ENCODE peak calls at places on chromosomes 3 and 15, in eight cellular contexts. U is cardiac muscle cell, E is right lobe of liver, S is body of pancreas, Z is hepatocyte, Q is brain microvascular endothelial cell, O is lung, I is H1. Y is an unnamed sample.

GRCh38 chr3:21718943-21719591 is 31.9 kb downstream of the ZNF385D start:
- DNase-seq in Q (no peak), E (no peak), I (no peak), U (no peak), Z (no peak), S (no peak), O (no peak), Y (no peak)

GRCh38 chr3:155744091-155744625 is 713 bp downstream of the PLCH1 start:
- DNase-seq in O (peak; percentile 74), I (peak; percentile 96), S (peak; percentile 70), U (peak; percentile 27), Q (no peak), E (peak; percentile 60), Z (peak; percentile 81), Y (peak; percentile 43)

GRCh38 chr15:34358367-34358766 is 8.6 kb downstream of the LPCAT4 start:
- DNase-seq in S (no peak), Z (no peak), O (no peak), E (no peak), Q (no peak), U (no peak), I (no peak), Y (peak; percentile 43)

GRCh38 chr3:10010546-10011465 is 15.4 kb upstream of the FANCD2 start:
- DNase-seq in E (peak; percentile 99), O (peak; percentile 97), Z (peak; percentile 98), I (peak; percentile 98), Q (peak; percentile 93), S (peak; percentile 98), U (peak; percentile 95), Y (peak; percentile 88)

GRCh38 chr15:58081446-58081845 is 15.9 kb upstream of the ALDH1A2 start:
- DNase-seq in Z (no peak), S (no peak), I (no peak), E (no peak), O (no peak), Q (no peak), U (peak; percentile 1), Y (no peak)

GRCh38 chr3:77815467-77815866 is 775.6 kb downstream of the ROBO2 start:
- DNase-seq in U (no peak), I (peak; percentile 46), O (no peak), S (no peak), Z (no peak), E (no peak), Q (no peak), Y (no peak)

GRCh38 chr3:31775383-31775782 is 205.7 kb downstream of the OSBPL10 start:
- DNase-seq in I (peak; percentile 26), U (no peak), E (no peak), Z (no peak), O (no peak), S (no peak), Q (no peak), Y (no peak)

GRCh38 chr3:57981483-57982087 is 26.6 kb upstream of the FLNB start:
- DNase-seq in O (no peak), Z (no peak), U (no peak), I (no peak), Q (no peak), E (no peak), S (no peak), Y (no peak)

GRCh38 chr3:69675773-69676660 is 63.2 kb upstream of the MITF start:
- DNase-seq in Q (no peak), S (no peak), U (no peak), Z (no peak), I (no peak), O (no peak), E (no peak), Y (no peak)

GRCh38 chr3:155292693-155293092 is 790 bp downstream of the STRIT1 start:
- DNase-seq in I (no peak), E (no peak), Q (no peak), O (no peak), Z (no peak), U (no peak), S (no peak), Y (no peak)

GRCh38 chr3:101984356-101984755 is 135.0 kb downstream of the NFKBIZ start:
- DNase-seq in E (no peak), Q (no peak), S (no peak), I (no peak), O (no peak), U (no peak), Z (no peak), Y (no peak)
- H3K27ac ChIP-seq in E (no peak overlapping the region), Q (no peak overlapping the region), S (no peak overlapping the region), I (no peak overlapping the region), O (no peak overlapping the region), U (no peak overlapping the region), Z (no peak overlapping the region), Y (no peak overlapping the region)

GRCh38 chr3:152318512-152318911 is 49.8 kb downstream of the MBNL1 start:
- DNase-seq in I (no peak), E (no peak), O (no peak), Z (no peak), U (no peak), Q (no peak), S (no peak), Y (no peak)

GRCh38 chr3:152319256-152319655 is 50.5 kb downstream of the MBNL1 start:
- DNase-seq in U (no peak), I (no peak), S (no peak), Q (no peak), Z (no peak), O (no peak), E (no peak), Y (no peak)

GRCh38 chr3:152321321-152321720 is 52.6 kb downstream of the MBNL1 start:
- DNase-seq in O (no peak), I (no peak), S (no peak), E (no peak), U (no peak), Z (no peak), Q (no peak), Y (no peak)

GRCh38 chr3:152321806-152322377 is 53.2 kb downstream of the MBNL1 start:
- DNase-seq in Q (no peak), E (no peak), U (no peak), I (no peak), S (no peak), O (no peak), Z (no peak), Y (no peak)

GRCh38 chr3:152320201-152320617 is 51.5 kb downstream of the MBNL1 start:
- DNase-seq in S (no peak), Z (no peak), Q (peak; percentile 53), O (no peak), U (peak; percentile 67), E (no peak), I (no peak), Y (no peak)
- H3K27ac ChIP-seq in S (no peak overlapping the region), Z (no peak overlapping the region), Q (peak overlapping the region; percentile 14), O (no peak overlapping the region), U (no peak overlapping the region), E (no peak overlapping the region), I (no peak overlapping the region), Y (no peak overlapping the region)

DNA sequence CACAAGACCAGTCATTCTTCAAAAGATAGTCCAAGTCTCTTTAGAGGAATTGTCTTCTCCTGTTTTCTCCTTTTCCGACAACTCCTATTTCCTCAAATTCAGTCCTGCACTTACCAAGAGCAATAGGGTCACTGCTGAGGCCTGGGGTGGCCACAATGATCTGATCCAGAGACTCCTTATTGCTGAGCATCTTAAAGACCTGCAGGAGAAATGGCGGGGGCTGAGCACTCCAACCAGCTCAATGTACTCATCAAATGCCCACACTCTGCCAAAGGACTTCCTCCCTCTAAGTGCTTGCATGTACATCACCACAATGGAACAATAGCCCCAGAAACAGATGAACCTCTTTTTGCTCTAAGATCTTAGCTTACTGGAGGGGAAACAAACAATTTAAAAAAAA is 9.6 kb downstream of the UBL7 start:
- DNase-seq in E (no peak), S (no peak), O (no peak), I (no peak), Q (no peak), Z (no peak), U (no peak), Y (no peak)
- H3K27ac ChIP-seq in E (no peak overlapping the region), S (no peak overlapping the region), O (no peak overlapping the region), I (no peak overlapping the region), Q (no peak overlapping the region), Z (no peak overlapping the region), U (no peak overlapping the region), Y (no peak overlapping the region)

GRCh38 chr3:32781211-32781968 is 36.4 kb upstream of the TRIM71 start:
- DNase-seq in Q (peak; percentile 54), U (peak; percentile 81), S (peak; percentile 67), O (peak; percentile 80), E (peak; percentile 82), Z (peak; percentile 94), I (peak; percentile 94), Y (peak; percentile 60)
- H3K27ac ChIP-seq in Q (no peak overlapping the region), U (peak overlapping the region; percentile 32), S (no peak overlapping the region), O (peak overlapping the region; percentile 50), E (no peak overlapping the region), Z (peak overlapping the region; percentile 93), I (peak overlapping the region; percentile 94), Y (peak overlapping the region; percentile 54)

GRCh38 chr3:7381741-7382140 is 520.8 kb downstream of the GRM7 start:
- DNase-seq in Z (no peak), E (no peak), S (no peak), U (no peak), O (no peak), Q (no peak), I (no peak), Y (no peak)
- H3K27ac ChIP-seq in Z (peak overlapping the region; percentile 43), E (no peak overlapping the region), S (no peak overlapping the region), U (no peak overlapping the region), O (no peak overlapping the region), Q (no peak overlapping the region), I (no peak overlapping the region), Y (no peak overlapping the region)

GRCh38 chr15:83113881-83114280 is 6.4 kb downstream of the TM6SF1 start:
- DNase-seq in Q (no peak), U (no peak), E (no peak), Z (no peak), I (no peak), S (no peak), O (no peak), Y (no peak)
- H3K27ac ChIP-seq in Q (no peak overlapping the region), U (no peak overlapping the region), E (no peak overlapping the region), Z (no peak overlapping the region), I (no peak overlapping the region), S (no peak overlapping the region), O (peak overlapping the region; percentile 11), Y (no peak overlapping the region)

GRCh38 chr15:38254065-38254883 is 1.6 kb downstream of the SPRED1 start:
- DNase-seq in Z (peak; percentile 78), S (peak; percentile 46), Q (peak; percentile 57), I (no peak), E (no peak), U (peak; percentile 67), O (peak; percentile 51), Y (peak; percentile 82)

GRCh38 chr15:38257676-38258075 is 5.0 kb downstream of the SPRED1 start:
- DNase-seq in O (no peak), Z (no peak), Q (no peak), E (no peak), I (no peak), U (no peak), S (no peak), Y (no peak)

GRCh38 chr15:38260077-38260476 is 7.4 kb downstream of the SPRED1 start:
- DNase-seq in Q (peak; percentile 63), Z (no peak), U (peak; percentile 49), I (no peak), O (no peak), E (no peak), S (no peak), Y (no peak)

GRCh38 chr15:38255690-38256089 is 3.1 kb downstream of the SPRED1 start:
- DNase-seq in Q (no peak), O (no peak), E (no peak), Z (no peak), S (no peak), I (no peak), U (no peak), Y (no peak)

DNA sequence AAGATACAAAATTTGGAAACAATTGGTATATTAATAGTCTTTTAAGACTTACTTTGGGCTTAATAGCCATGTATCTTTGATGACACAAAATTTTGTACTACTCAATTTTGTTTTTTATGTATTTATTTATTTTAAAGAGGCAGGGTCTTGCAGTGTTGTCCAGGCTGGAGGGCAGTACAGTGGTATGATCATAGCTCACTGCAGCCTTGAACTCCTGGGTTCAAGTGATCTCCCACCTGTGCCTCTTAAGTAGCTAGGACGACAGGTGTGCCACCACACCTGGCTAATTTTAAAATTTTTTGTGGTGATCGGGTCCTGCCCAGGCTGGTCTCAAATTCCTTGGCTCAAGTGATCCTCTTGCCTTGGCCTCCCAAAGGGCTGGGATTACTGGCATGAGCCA is 6.5 kb downstream of the SPRED1 start:
- DNase-seq in O (no peak), S (no peak), I (no peak), Z (no peak), E (no peak), Q (no peak), U (no peak), Y (no peak)
- H3K27ac ChIP-seq in O (no peak overlapping the region), S (no peak overlapping the region), I (no peak overlapping the region), Z (no peak overlapping the region), E (no peak overlapping the region), Q (no peak overlapping the region), U (no peak overlapping the region), Y (no peak overlapping the region)